ENCODE peak calls at places on chromosome X, in five cellular contexts. W, T, S, D and R are unnamed samples.
A peak's percentile ranks its signal among the peaks of the same experiment; 100 is the strongest.

GRCh38 chrX:10007604-10008003 is 40.4 kb downstream of the CLDN34 start:
- DNase-seq in W (no peak), T (no peak), S (no peak), D (no peak), R (no peak)

GRCh38 chrX:100731441-100732281 is at the start of gene SYTL4:
- DNase-seq in W (no peak), T (no peak), S (peak; percentile 47), D (peak; percentile 9), R (peak; percentile 70)

GRCh38 chrX:151999813-152000212 is 25.3 kb upstream of the GABRE start:
- DNase-seq in W (no peak), T (no peak), S (no peak), D (no peak), R (no peak)

GRCh38 chrX:121102101-121102500 is 54.7 kb downstream of the GLUD2 start:
- DNase-seq in W (no peak), T (no peak), S (no peak), D (no peak), R (no peak)

GRCh38 chrX:38896724-38897298 is 95.6 kb downstream of the MID1IP1 start:
- DNase-seq in W (no peak), T (no peak), S (no peak), D (no peak), R (no peak)

GRCh38 chrX:117568238-117568637 is 548.4 kb downstream of the KLHL13 start:
- DNase-seq in W (no peak), T (no peak), S (no peak), D (no peak), R (no peak)

GRCh38 chrX:15398874-15399273 is 14.7 kb upstream of the VEGFD start:
- DNase-seq in W (no peak), T (no peak), S (no peak), D (no peak), R (no peak)

GRCh38 chrX:68820476-68821110 is 8.2 kb upstream of the EFNB1 start:
- DNase-seq in W (no peak), T (no peak), S (no peak), D (no peak), R (no peak)

GRCh38 chrX:150052226-150052625 is 113.9 kb upstream of the EOLA2 start:
- DNase-seq in W (no peak), T (no peak), S (no peak), D (no peak), R (no peak)

GRCh38 chrX:25156323-25156722 is 140.6 kb upstream of the ARX start:
- DNase-seq in W (no peak), T (no peak), S (no peak), D (no peak), R (no peak)

GRCh38 chrX:153530411-153531145 is 13.1 kb downstream of the ATP2B3 start:
- DNase-seq in W (no peak), T (no peak), S (no peak), D (no peak), R (no peak)

GRCh38 chrX:46758163-46758955 is 559 bp downstream of the SLC9A7 start:
- DNase-seq in W (peak; percentile 28), T (peak; percentile 0), S (no peak), D (no peak), R (no peak)